ENCODE peak calls at places on chromosomes 3 and 15, in five cellular contexts. V is uterus; T is Jurkat, Clone E6-1; H is upper lobe of right lung; E is AML-193. S is an unnamed sample.

GRCh38 chr15:56608140-56608778 is 125.0 kb downstream of the ZNF280D start:
- DNase-seq in V (no peak), T (peak; percentile 65), H (no peak), E (no peak), S (no peak)

GRCh38 chr3:187930021-187930420 is 184.8 kb upstream of the BCL6 start:
- DNase-seq in V (no peak), T (no peak), H (no peak), E (no peak), S (no peak)

GRCh38 chr3:103218793-103219192 is 784.0 kb downstream of the ZPLD1 start:
- DNase-seq in V (no peak), T (no peak), H (no peak), E (no peak), S (no peak)

GRCh38 chr3:126468028-126468891 is 7.4 kb downstream of the ZXDC start:
- DNase-seq in V (peak; percentile 17), T (no peak), H (peak; percentile 73), E (peak; percentile 26), S (no peak)

GRCh38 chr15:78390242-78390641 is 47.8 kb upstream of the IREB2 start:
- DNase-seq in V (no peak), T (no peak), H (no peak), E (no peak), S (no peak)

GRCh38 chr3:156892701-156893100 is 66.5 kb downstream of the LEKR1 start:
- DNase-seq in V (no peak), T (no peak), H (no peak), E (no peak), S (no peak)

GRCh38 chr3:54376440-54376839 is 254.1 kb downstream of the CACNA2D3 start:
- DNase-seq in V (no peak), T (no peak), H (no peak), E (no peak), S (no peak)

GRCh38 chr15:80403712-80404056 is 498 bp upstream of the ARNT2 start:
- DNase-seq in V (peak; percentile 20), T (no peak), H (peak; percentile 71), E (no peak), S (no peak)

GRCh38 chr3:172272699-172273098 is 175.6 kb downstream of the GHSR start:
- DNase-seq in V (no peak), T (no peak), H (no peak), E (no peak), S (no peak)

GRCh38 chr3:101744811-101745210 is 20.4 kb downstream of the CEP97 start:
- DNase-seq in V (no peak), T (no peak), H (no peak), E (no peak), S (no peak)

GRCh38 chr3:52294320-52295150 is 6.9 kb downstream of the GLYCTK start:
- DNase-seq in V (no peak), T (no peak), H (no peak), E (no peak), S (no peak)

GRCh38 chr3:72414481-72415016 is 433.7 kb downstream of the SHQ1 start:
- DNase-seq in V (no peak), T (no peak), H (no peak), E (no peak), S (no peak)

S was measured in SIG-M5.